ENCODE peak calls at places on chromosomes 1 and 21, in four cellular contexts. O is left ventricle myocardium inferior; R is small intestine; H is activated effector memory CD4-positive, alpha-beta T cell treated with Interleukin-2 at 50 U/mL for 16 hours. G is an unnamed sample.

GRCh38 chr1:158045639-158046038 is 52.2 kb downstream of the KIRREL1 start:
- DNase-seq in H (no peak), R (peak), O (no peak), G (no peak)

GRCh38 chr1:47837046-47837830 is 159.9 kb downstream of the TRABD2B start:
- DNase-seq in O (no peak), H (no peak), R (no peak), G (no peak)

GRCh38 chr1:1318131-1318652 is 6.3 kb downstream of the INTS11 start:
- DNase-seq in O (peak), H (no peak), R (peak), G (peak)

GRCh38 chr21:34707876-34708325 is 39.1 kb downstream of the CLIC6 start:
- DNase-seq in H (peak), R (no peak), O (no peak), G (no peak)

GRCh38 chr1:88217386-88217785 is 466.7 kb upstream of the PKN2 start:
- DNase-seq in H (no peak), R (peak), O (no peak), G (no peak)

GRCh38 chr1:81414417-81415087 is 386.2 kb upstream of the ADGRL2 start:
- DNase-seq in H (no peak), O (peak), R (peak), G (no peak)

GRCh38 chr21:34148826-34149558 is 75.6 kb downstream of the MRPS6 start:
- DNase-seq in H (no peak), O (no peak), R (no peak), G (no peak)

GRCh38 chr21:27578741-27579265 is 611.9 kb upstream of the ADAMTS5 start:
- DNase-seq in O (no peak), R (no peak), H (no peak), G (no peak)

GRCh38 chr1:102838016-102838415 is 270.3 kb downstream of the COL11A1 start:
- DNase-seq in H (no peak), R (no peak), O (no peak), G (no peak)

GRCh38 chr1:241627453-241628329 is 12.5 kb downstream of the CHML start:
- DNase-seq in O (no peak), R (peak), H (no peak), G (peak)

GRCh38 chr1:53583021-53583902 is 124.1 kb downstream of the DMRTB1 start:
- DNase-seq in R (no peak), O (no peak), H (no peak), G (no peak)

GRCh38 chr1:8097077-8097799 is 71.1 kb upstream of the ERRFI1 start:
- DNase-seq in H (no peak), O (no peak), R (peak), G (peak)

GRCh38 chr1:169107673-169108160 is 1.2 kb downstream of the ATP1B1 start:
- DNase-seq in R (no peak), H (no peak), O (peak), G (no peak)

GRCh38 chr1:101079341-101079740 is 53.8 kb upstream of the DPH5 start:
- DNase-seq in R (no peak), H (no peak), O (no peak), G (no peak)

GRCh38 chr1:39269791-39270342 is 65.4 kb downstream of the MACF1 start:
- DNase-seq in H (no peak), R (no peak), O (no peak), G (no peak)

GRCh38 chr1:59433440-59433813 is 136.5 kb downstream of the FGGY start:
- DNase-seq in H (no peak), O (no peak), R (no peak), G (no peak)

GRCh38 chr1:162694911-162695310 is 62.6 kb downstream of the DDR2 start:
- DNase-seq in H (no peak), O (no peak), R (no peak), G (no peak)

G was measured in NCI-H1436 treated with DMSO at 0.1 percent for 48 hours.